ENCODE peak calls at places on chromosomes 12 and 14, in six cellular contexts. C is omental fat pad, B is T follicular helper cell, T is HT1080, E is KG1, I is tibial artery. U is an unnamed sample.

GRCh38 chr12:48165089-48166031 is 8.0 kb upstream of the ASB8 start:
- DNase-seq in C (no peak), B (peak), T (no peak), E (no peak), I (no peak), U (no peak)

GRCh38 chr12:82486524-82487235 is 128.4 kb downstream of the METTL25 start:
- DNase-seq in C (no peak), B (no peak), T (peak), E (no peak), I (no peak), U (no peak)

GRCh38 chr12:57237952-57238853 is 8.7 kb downstream of the SHMT2 start:
- DNase-seq in C (no peak), B (no peak), T (no peak), E (no peak), I (peak), U (no peak)

GRCh38 chr14:57247283-57247682 is 21.4 kb downstream of the EXOC5 start:
- DNase-seq in C (no peak), B (no peak), T (no peak), E (no peak), I (no peak), U (no peak)

GRCh38 chr12:85803231-85803630 is 33.0 kb downstream of the RASSF9 start:
- DNase-seq in C (no peak), B (no peak), T (no peak), E (no peak), I (no peak), U (no peak)

GRCh38 chr14:21924479-21924878 is 250.9 kb upstream of the OR4E1 start:
- DNase-seq in C (no peak), B (peak), T (no peak), E (peak), I (no peak), U (no peak)

GRCh38 chr12:77493311-77493710 is 337.4 kb upstream of the NAV3 start:
- DNase-seq in C (no peak), B (no peak), T (peak), E (no peak), I (no peak), U (no peak)

GRCh38 chr12:94561943-94562411 is 88.4 kb downstream of the TMCC3 start:
- DNase-seq in C (no peak), B (no peak), T (no peak), E (no peak), I (no peak), U (no peak)

GRCh38 chr12:93223440-93224426 is 154.0 kb upstream of the NUDT4 start:
- DNase-seq in C (no peak), B (no peak), T (no peak), E (peak), I (no peak), U (peak)

GRCh38 chr12:24561882-24562760 is 386.8 kb downstream of the BCAT1 start:
- DNase-seq in C (no peak), B (no peak), T (peak), E (no peak), I (peak), U (peak)

GRCh38 chr12:19276767-19277166 is 147.2 kb downstream of the PLEKHA5 start:
- DNase-seq in C (no peak), B (no peak), T (no peak), E (no peak), I (no peak), U (no peak)

GRCh38 chr12:77060136-77060882 is 5.1 kb downstream of the E2F7 start:
- DNase-seq in C (no peak), B (no peak), T (no peak), E (peak), I (no peak), U (no peak)

GRCh38 chr12:98402081-98402480 is 113.3 kb upstream of the TMPO start:
- DNase-seq in C (no peak), B (no peak), T (peak), E (no peak), I (no peak), U (no peak)

GRCh38 chr12:52149182-52149641 is 42.6 kb downstream of the KRT80 start:
- DNase-seq in C (no peak), B (no peak), T (no peak), E (no peak), I (no peak), U (no peak)

GRCh38 chr14:23115492-23115850 is 3.6 kb downstream of the CEBPE start:
- DNase-seq in C (no peak), B (no peak), T (peak), E (no peak), I (peak), U (no peak)

GRCh38 chr14:59918824-59919581 is 941 bp upstream of the LRRC9 start:
- DNase-seq in C (no peak), B (no peak), T (no peak), E (peak), I (peak), U (no peak)

GRCh38 chr12:139585-139984 is 73.0 kb downstream of the IQSEC3 start:
- DNase-seq in C (no peak), B (no peak), T (no peak), E (no peak), I (no peak), U (no peak)

GRCh38 chr14:22471545-22472121 is 117.4 kb downstream of the DAD1 start:
- DNase-seq in C (no peak), B (no peak), T (peak), E (no peak), I (no peak), U (no peak)

GRCh38 chr12:127899981-127900380 is 367.0 kb upstream of the TMEM132C start:
- DNase-seq in C (no peak), B (no peak), T (no peak), E (peak), I (no peak), U (no peak)

GRCh38 chr14:56813143-56813551 is 2.9 kb upstream of the OTX2 start:
- DNase-seq in C (no peak), B (no peak), T (no peak), E (no peak), I (no peak), U (no peak)

GRCh38 chr14:65141523-65141922 is 39.2 kb upstream of the MAX start:
- DNase-seq in C (no peak), B (no peak), T (no peak), E (no peak), I (no peak), U (no peak)

GRCh38 chr12:128786741-128787391 is 36.9 kb downstream of the SLC15A4 start:
- DNase-seq in C (no peak), B (no peak), T (no peak), E (no peak), I (no peak), U (no peak)

GRCh38 chr12:123660328-123660727 is 10.6 kb upstream of the TCTN2 start:
- DNase-seq in C (no peak), B (no peak), T (peak), E (no peak), I (no peak), U (no peak)

GRCh38 chr14:105944632-105945610 is 418.5 kb downstream of the TMEM121 start:
- DNase-seq in C (peak), B (peak), T (peak), E (peak), I (peak), U (no peak)

GRCh38 chr14:65382586-65382985 is 29.9 kb upstream of the FUT8 start:
- DNase-seq in C (no peak), B (no peak), T (no peak), E (no peak), I (no peak), U (no peak)

GRCh38 chr12:46073321-46073720 is 82.9 kb upstream of the SCAF11 start:
- DNase-seq in C (no peak), B (no peak), T (no peak), E (no peak), I (no peak), U (no peak)

GRCh38 chr12:73677520-73678291 is 859.9 kb upstream of the ATXN7L3B start:
- DNase-seq in C (no peak), B (no peak), T (no peak), E (no peak), I (no peak), U (no peak)

GRCh38 chr12:76080729-76081415 is 3.6 kb downstream of the NAP1L1 start:
- DNase-seq in C (no peak), B (no peak), T (peak), E (no peak), I (no peak), U (no peak)

GRCh38 chr12:31238764-31239387 is 87.1 kb downstream of the SINHCAF start:
- DNase-seq in C (peak), B (peak), T (peak), E (peak), I (no peak), U (peak)

GRCh38 chr14:103206023-103206481 is 82.8 kb downstream of the TNFAIP2 start:
- DNase-seq in C (no peak), B (no peak), T (no peak), E (no peak), I (no peak), U (no peak)

U was measured in ascending aorta.